ENCODE peak calls at places on chromosomes 6 and 20, in four cellular contexts. K, B, W and Y are unnamed samples.

GRCh38 chr6:100105919-100106318 is 111.9 kb upstream of the MCHR2 start:
- DNase-seq in K (no peak), B (no peak), W (no peak), Y (no peak)

GRCh38 chr6:16059496-16059895 is 69.4 kb upstream of the MYLIP start:
- DNase-seq in K (no peak), B (no peak), W (no peak), Y (no peak)

GRCh38 chr6:154404791-154405400 is 48.3 kb upstream of the IPCEF1 start:
- DNase-seq in K (no peak), B (no peak), W (no peak), Y (no peak)

GRCh38 chr6:161949531-161949930 is 675.7 kb upstream of the AGPAT4 start:
- DNase-seq in K (no peak), B (no peak), W (no peak), Y (no peak)

GRCh38 chr20:38117635-38118034 is 47.4 kb downstream of the TGM2 start:
- DNase-seq in K (no peak), B (no peak), W (peak; percentile 70), Y (no peak)

GRCh38 chr20:41098703-41099250 is 38.6 kb upstream of the PLCG1 start:
- DNase-seq in K (no peak), B (no peak), W (no peak), Y (no peak)

GRCh38 chr20:33236351-33236750 is 555 bp downstream of the BPIFA1 start:
- DNase-seq in K (no peak), B (no peak), W (no peak), Y (no peak)

GRCh38 chr20:53859684-53860083 is 210.7 kb downstream of the BCAS1 start:
- DNase-seq in K (peak; percentile 58), B (no peak), W (no peak), Y (no peak)

GRCh38 chr6:109606362-109606761 is 84.6 kb downstream of the AK9 start:
- DNase-seq in K (no peak), B (no peak), W (no peak), Y (no peak)

GRCh38 chr6:70413829-70414494 is 654 bp downstream of the FAM135A start:
- DNase-seq in K (peak; percentile 44), B (no peak), W (no peak), Y (peak; percentile 34)

GRCh38 chr6:63649847-63650265 is 14.3 kb downstream of the PHF3 start:
- DNase-seq in K (no peak), B (no peak), W (no peak), Y (no peak)

GRCh38 chr20:23684261-23684660 is 4.6 kb downstream of the CST4 start:
- DNase-seq in K (no peak), B (no peak), W (no peak), Y (no peak)

GRCh38 chr6:52020961-52021570 is 66.3 kb downstream of the PKHD1 start:
- DNase-seq in K (peak; percentile 38), B (no peak), W (peak; percentile 36), Y (no peak)

GRCh38 chr6:52887912-52888535 is 21.5 kb downstream of the GSTA3 start:
- DNase-seq in K (no peak), B (no peak), W (no peak), Y (no peak)

GRCh38 chr20:20695250-20695816 is 17.1 kb downstream of the RALGAPA2 start:
- DNase-seq in K (no peak), B (no peak), W (peak; percentile 82), Y (no peak)

GRCh38 chr20:20699917-20700316 is 12.5 kb downstream of the RALGAPA2 start:
- DNase-seq in K (no peak), B (no peak), W (no peak), Y (no peak)

GRCh38 chr20:20694591-20694990 is 17.9 kb downstream of the RALGAPA2 start:
- DNase-seq in K (no peak), B (no peak), W (no peak), Y (no peak)

GRCh38 chr20:20699144-20699543 is 13.3 kb downstream of the RALGAPA2 start:
- DNase-seq in K (no peak), B (no peak), W (peak; percentile 95), Y (no peak)

GRCh38 chr20:20697325-20697845 is 15.1 kb downstream of the RALGAPA2 start:
- DNase-seq in K (no peak), B (no peak), W (no peak), Y (no peak)
- TF ChIP-seq FOXM1 in K (no peak), B (no peak), W (no peak), Y (no peak)

GRCh38 chr6:143005816-143006215 is 54.9 kb upstream of the AIG1 start:
- DNase-seq in K (no peak), B (no peak), W (no peak), Y (no peak)
- TF ChIP-seq BHLHE40 in K (no peak), B (no peak), W (no peak), Y (no peak)

DNA sequence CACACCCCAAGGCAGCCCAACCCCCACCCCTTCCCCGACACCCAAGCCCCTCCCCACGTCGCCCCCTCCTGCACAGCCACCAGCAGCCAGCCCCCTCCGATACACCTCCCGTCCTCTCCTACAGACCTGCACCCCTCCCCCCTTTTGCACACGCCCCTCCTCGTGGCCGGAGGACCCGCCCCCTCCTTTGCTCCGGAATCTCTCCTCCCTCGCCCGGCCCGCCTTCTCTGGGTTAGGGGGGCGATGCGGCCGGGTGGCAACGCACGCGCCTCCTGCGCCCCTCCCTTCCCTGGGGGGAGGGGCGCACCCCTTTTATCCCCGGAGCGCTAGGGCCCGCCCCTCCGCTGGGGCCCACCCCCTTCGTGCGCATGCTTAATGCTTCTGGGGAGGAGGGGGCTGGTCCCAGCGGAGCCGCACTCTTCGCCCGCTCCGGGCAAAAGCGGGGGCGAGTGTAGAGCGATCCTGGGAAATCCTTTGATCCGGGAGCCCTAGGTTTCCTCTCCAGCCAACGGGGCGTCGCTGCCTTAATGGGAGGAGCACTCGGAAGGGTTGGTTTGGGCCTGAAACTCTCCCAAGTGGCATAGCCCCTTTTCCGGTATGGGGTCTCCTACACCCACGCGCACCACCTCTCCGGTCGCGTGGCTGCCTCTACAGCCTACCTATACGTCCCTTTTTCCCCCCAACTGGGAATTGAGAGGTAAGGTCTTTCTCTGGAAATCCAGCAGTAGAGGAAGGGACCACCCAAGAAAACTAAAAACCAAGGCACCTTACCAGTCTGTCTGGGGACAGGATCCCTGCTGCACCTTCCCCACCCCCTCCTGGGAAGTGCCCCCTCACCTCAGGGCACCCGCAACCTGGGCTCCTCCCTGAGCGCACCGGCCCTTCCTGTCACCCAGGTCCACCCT is 1.9 kb downstream of the SOX12 start:
- DNase-seq in K (peak; percentile 94), B (peak; percentile 68), W (peak; percentile 95), Y (peak; percentile 83)
- TF ChIP-seq FOXM1 in K (no peak), B (no peak), W (no peak), Y (peak; percentile 52)

DNA sequence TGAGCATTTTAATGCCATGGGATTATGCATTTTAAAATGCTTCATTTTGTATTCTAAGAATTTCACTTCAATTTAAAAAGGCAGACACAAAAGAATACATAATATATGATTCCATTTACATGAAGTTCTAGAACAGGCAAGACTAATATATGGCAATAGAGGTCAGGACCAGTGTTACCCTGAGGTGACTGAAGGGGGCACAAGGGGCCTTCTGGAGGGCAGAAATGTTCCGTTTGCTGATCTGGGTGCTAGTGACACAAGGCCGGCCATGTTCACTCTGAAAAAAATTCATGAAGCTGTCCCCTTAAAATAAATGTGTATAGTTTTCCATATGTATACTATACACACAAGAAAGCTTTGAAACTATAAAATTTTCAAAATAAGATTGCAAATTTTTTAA is 28.5 kb downstream of the TASP1 start:
- DNase-seq in K (peak; percentile 16), B (no peak), W (peak; percentile 41), Y (no peak)
- TF ChIP-seq BHLHE40 in K (no peak), B (no peak), W (no peak), Y (no peak)

DNA sequence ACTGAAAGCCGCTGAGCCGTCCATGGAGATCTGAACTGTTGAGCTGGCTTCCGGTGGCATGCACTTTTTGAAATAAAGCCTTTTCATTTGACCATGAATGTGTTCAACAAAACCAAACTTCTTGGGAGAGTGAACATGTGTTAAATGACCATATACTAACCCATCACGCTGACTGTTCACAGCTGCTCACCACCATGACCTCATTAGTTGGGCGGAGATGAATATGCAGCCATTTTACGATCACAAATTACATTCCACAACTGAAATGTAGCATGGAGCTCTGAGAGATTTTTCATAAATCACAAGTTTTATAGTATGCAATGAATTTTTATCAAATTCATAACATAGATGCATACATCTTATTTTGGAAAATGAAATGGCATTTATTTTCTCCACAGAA is 4.2 kb downstream of the RAMACL start:
- DNase-seq in K (no peak), B (no peak), W (no peak), Y (no peak)
- TF ChIP-seq FOXM1 in K (no peak), B (no peak), W (no peak), Y (no peak)